ENCODE peak calls at places on chromosomes 2 and 18, in eight cellular contexts. One of them, this sample, is unnamed.
A peak's percentile ranks its signal among the peaks of the same experiment; 100 is the strongest.

GRCh38 chr2:40242315-40242714 is 209.6 kb downstream of the SLC8A1 start:
- DNase-seq in upper lobe of left lung: no peak
- DNase-seq in progenitor cell of endocrine pancreas: no peak
- DNase-seq in heart right ventricle: no peak
- DNase-seq in HFFc6: no peak
- DNase-seq in cardiac muscle cell: no peak
- DNase-seq in A549: no peak
- DNase-seq in GM12865: no peak
- DNase-seq in this sample: no peak

GRCh38 chr2:10260130-10260529 is 42.6 kb upstream of the HPCAL1 start:
- DNase-seq in upper lobe of left lung: no peak
- DNase-seq in progenitor cell of endocrine pancreas: no peak
- DNase-seq in heart right ventricle: no peak
- DNase-seq in HFFc6: no peak
- DNase-seq in cardiac muscle cell: no peak
- DNase-seq in A549: no peak
- DNase-seq in GM12865: no peak
- DNase-seq in this sample: no peak

GRCh38 chr2:36423172-36423571 is 67.6 kb downstream of the CRIM1 start:
- DNase-seq in upper lobe of left lung: no peak
- DNase-seq in progenitor cell of endocrine pancreas: no peak
- DNase-seq in heart right ventricle: no peak
- DNase-seq in HFFc6: no peak
- DNase-seq in cardiac muscle cell: no peak
- DNase-seq in A549: no peak
- DNase-seq in GM12865: no peak
- DNase-seq in this sample: no peak

GRCh38 chr2:64625352-64626145 is 28.2 kb downstream of the SERTAD2 start:
- DNase-seq in upper lobe of left lung: no peak
- DNase-seq in progenitor cell of endocrine pancreas: no peak
- DNase-seq in heart right ventricle: no peak
- DNase-seq in HFFc6: no peak
- DNase-seq in cardiac muscle cell: no peak
- DNase-seq in A549: no peak
- DNase-seq in GM12865: peak; percentile 38
- DNase-seq in this sample: no peak

GRCh38 chr2:225207026-225207425 is 164.8 kb upstream of the DOCK10 start:
- DNase-seq in upper lobe of left lung: no peak
- DNase-seq in progenitor cell of endocrine pancreas: no peak
- DNase-seq in heart right ventricle: no peak
- DNase-seq in HFFc6: no peak
- DNase-seq in cardiac muscle cell: no peak
- DNase-seq in A549: no peak
- DNase-seq in GM12865: no peak
- DNase-seq in this sample: no peak

GRCh38 chr2:233867993-233868532 is at the start of gene MSL3B:
- DNase-seq in upper lobe of left lung: no peak
- DNase-seq in progenitor cell of endocrine pancreas: peak; percentile 23
- DNase-seq in heart right ventricle: peak; percentile 52
- DNase-seq in HFFc6: no peak
- DNase-seq in cardiac muscle cell: peak; percentile 75
- DNase-seq in A549: peak; percentile 82
- DNase-seq in GM12865: peak; percentile 79
- DNase-seq in this sample: peak; percentile 53

GRCh38 chr18:76208632-76209308 is 286.3 kb downstream of the ZNF516 start:
- DNase-seq in upper lobe of left lung: no peak
- DNase-seq in progenitor cell of endocrine pancreas: no peak
- DNase-seq in heart right ventricle: no peak
- DNase-seq in HFFc6: no peak
- DNase-seq in cardiac muscle cell: peak; percentile 3
- DNase-seq in A549: no peak
- DNase-seq in GM12865: peak; percentile 25
- DNase-seq in this sample: no peak

GRCh38 chr2:162824319-162824718 is 14.2 kb downstream of the KCNH7 start:
- DNase-seq in upper lobe of left lung: no peak
- DNase-seq in progenitor cell of endocrine pancreas: no peak
- DNase-seq in heart right ventricle: no peak
- DNase-seq in HFFc6: no peak
- DNase-seq in cardiac muscle cell: no peak
- DNase-seq in A549: no peak
- DNase-seq in GM12865: no peak
- DNase-seq in this sample: no peak

GRCh38 chr2:137208361-137208973 is 443.1 kb downstream of the THSD7B start:
- DNase-seq in upper lobe of left lung: no peak
- DNase-seq in progenitor cell of endocrine pancreas: no peak
- DNase-seq in heart right ventricle: no peak
- DNase-seq in HFFc6: peak; percentile 70
- DNase-seq in cardiac muscle cell: peak; percentile 2
- DNase-seq in A549: no peak
- DNase-seq in GM12865: no peak
- DNase-seq in this sample: no peak

GRCh38 chr2:215946581-215946980 is 66.8 kb downstream of the MREG start:
- DNase-seq in upper lobe of left lung: no peak
- DNase-seq in progenitor cell of endocrine pancreas: no peak
- DNase-seq in heart right ventricle: no peak
- DNase-seq in HFFc6: no peak
- DNase-seq in cardiac muscle cell: no peak
- DNase-seq in A549: no peak
- DNase-seq in GM12865: no peak
- DNase-seq in this sample: no peak

GRCh38 chr18:60446821-60447220 is 74.2 kb upstream of the MC4R start:
- DNase-seq in upper lobe of left lung: no peak
- DNase-seq in progenitor cell of endocrine pancreas: no peak
- DNase-seq in heart right ventricle: no peak
- DNase-seq in HFFc6: no peak
- DNase-seq in cardiac muscle cell: no peak
- DNase-seq in A549: no peak
- DNase-seq in GM12865: no peak
- DNase-seq in this sample: no peak

GRCh38 chr2:196315388-196316049 is 144.1 kb upstream of the STK17B start:
- DNase-seq in upper lobe of left lung: no peak
- DNase-seq in progenitor cell of endocrine pancreas: no peak
- DNase-seq in heart right ventricle: no peak
- DNase-seq in HFFc6: peak; percentile 63
- DNase-seq in cardiac muscle cell: peak; percentile 39
- DNase-seq in A549: peak; percentile 76
- DNase-seq in GM12865: no peak
- DNase-seq in this sample: no peak

GRCh38 chr2:20227894-20228505 is 3.1 kb upstream of the SDC1 start:
- DNase-seq in upper lobe of left lung: no peak
- DNase-seq in progenitor cell of endocrine pancreas: no peak
- DNase-seq in heart right ventricle: no peak
- DNase-seq in HFFc6: no peak
- DNase-seq in cardiac muscle cell: no peak
- DNase-seq in A549: no peak
- DNase-seq in GM12865: no peak
- DNase-seq in this sample: no peak

GRCh38 chr2:198347936-198348335 is 543.5 kb downstream of the PLCL1 start:
- DNase-seq in upper lobe of left lung: no peak
- DNase-seq in progenitor cell of endocrine pancreas: no peak
- DNase-seq in heart right ventricle: no peak
- DNase-seq in HFFc6: no peak
- DNase-seq in cardiac muscle cell: peak; percentile 0
- DNase-seq in A549: no peak
- DNase-seq in GM12865: no peak
- DNase-seq in this sample: no peak
- TF ChIP-seq CTCF in upper lobe of left lung: no peak
- TF ChIP-seq CTCF in progenitor cell of endocrine pancreas: no peak
- TF ChIP-seq CTCF in heart right ventricle: no peak
- TF ChIP-seq CTCF in HFFc6: no peak
- TF ChIP-seq CTCF in cardiac muscle cell: no peak
- TF ChIP-seq CTCF in A549: no peak
- TF ChIP-seq CTCF in GM12865: no peak
- TF ChIP-seq CTCF in this sample: no peak

GRCh38 chr18:13158428-13158827 is 60.1 kb upstream of the LDLRAD4 start:
- DNase-seq in upper lobe of left lung: no peak
- DNase-seq in progenitor cell of endocrine pancreas: no peak
- DNase-seq in heart right ventricle: no peak
- DNase-seq in HFFc6: no peak
- DNase-seq in cardiac muscle cell: no peak
- DNase-seq in A549: no peak
- DNase-seq in GM12865: no peak
- DNase-seq in this sample: no peak

GRCh38 chr18:13161276-13161899 is 57.2 kb upstream of the LDLRAD4 start:
- DNase-seq in upper lobe of left lung: no peak
- DNase-seq in progenitor cell of endocrine pancreas: no peak
- DNase-seq in heart right ventricle: no peak
- DNase-seq in HFFc6: no peak
- DNase-seq in cardiac muscle cell: no peak
- DNase-seq in A549: no peak
- DNase-seq in GM12865: no peak
- DNase-seq in this sample: no peak

GRCh38 chr18:13164406-13164805 is 54.2 kb upstream of the LDLRAD4 start:
- DNase-seq in upper lobe of left lung: no peak
- DNase-seq in progenitor cell of endocrine pancreas: no peak
- DNase-seq in heart right ventricle: no peak
- DNase-seq in HFFc6: no peak
- DNase-seq in cardiac muscle cell: no peak
- DNase-seq in A549: no peak
- DNase-seq in GM12865: no peak
- DNase-seq in this sample: no peak

GRCh38 chr18:13163167-13163927 is 55.2 kb upstream of the LDLRAD4 start:
- DNase-seq in upper lobe of left lung: no peak
- DNase-seq in progenitor cell of endocrine pancreas: no peak
- DNase-seq in heart right ventricle: no peak
- DNase-seq in HFFc6: no peak
- DNase-seq in cardiac muscle cell: no peak
- DNase-seq in A549: no peak
- DNase-seq in GM12865: no peak
- DNase-seq in this sample: no peak

GRCh38 chr18:13159579-13159978 is 59.0 kb upstream of the LDLRAD4 start:
- DNase-seq in upper lobe of left lung: no peak
- DNase-seq in progenitor cell of endocrine pancreas: no peak
- DNase-seq in heart right ventricle: no peak
- DNase-seq in HFFc6: peak; percentile 65
- DNase-seq in cardiac muscle cell: peak; percentile 81
- DNase-seq in A549: peak; percentile 59
- DNase-seq in GM12865: peak; percentile 74
- DNase-seq in this sample: no peak
- TF ChIP-seq CTCF in upper lobe of left lung: peak; percentile 78
- TF ChIP-seq CTCF in progenitor cell of endocrine pancreas: peak; percentile 71
- TF ChIP-seq CTCF in heart right ventricle: peak; percentile 82
- TF ChIP-seq CTCF in HFFc6: peak; percentile 93
- TF ChIP-seq CTCF in cardiac muscle cell: peak; percentile 81
- TF ChIP-seq CTCF in A549: peak; percentile 52
- TF ChIP-seq CTCF in GM12865: peak; percentile 74
- TF ChIP-seq CTCF in this sample: peak; percentile 80

GRCh38 chr2:189582140-189582825 is 1.7 kb upstream of the SLC40A1 start:
- DNase-seq in upper lobe of left lung: no peak
- DNase-seq in progenitor cell of endocrine pancreas: no peak
- DNase-seq in heart right ventricle: no peak
- DNase-seq in HFFc6: no peak
- DNase-seq in cardiac muscle cell: no peak
- DNase-seq in A549: no peak
- DNase-seq in GM12865: no peak
- DNase-seq in this sample: no peak
- TF ChIP-seq CTCF in upper lobe of left lung: no peak
- TF ChIP-seq CTCF in progenitor cell of endocrine pancreas: no peak
- TF ChIP-seq CTCF in heart right ventricle: no peak
- TF ChIP-seq CTCF in HFFc6: no peak
- TF ChIP-seq CTCF in cardiac muscle cell: no peak
- TF ChIP-seq CTCF in A549: no peak
- TF ChIP-seq CTCF in GM12865: no peak
- TF ChIP-seq CTCF in this sample: no peak

DNA sequence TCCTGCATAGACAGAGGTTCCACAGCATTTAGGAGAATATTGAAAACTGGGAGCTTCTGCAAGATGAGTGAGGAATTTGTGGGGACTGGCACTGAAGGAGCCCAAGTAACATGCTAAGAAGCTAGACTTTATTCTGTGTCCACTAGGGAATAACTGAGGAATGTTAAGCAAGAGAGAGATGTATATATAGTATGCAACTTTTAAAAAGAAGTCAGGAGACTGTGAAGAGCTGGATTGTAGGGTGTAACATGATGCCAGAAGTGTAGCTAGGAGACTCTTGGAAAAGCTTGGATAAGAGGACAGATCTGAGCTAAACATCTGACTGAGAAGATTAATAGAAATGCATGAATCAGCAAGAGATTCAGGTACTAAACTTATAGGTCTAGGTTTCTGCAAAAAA is 270.6 kb upstream of the MMADHC start:
- DNase-seq in upper lobe of left lung: no peak
- DNase-seq in progenitor cell of endocrine pancreas: no peak
- DNase-seq in heart right ventricle: no peak
- DNase-seq in HFFc6: peak; percentile 18
- DNase-seq in cardiac muscle cell: peak; percentile 30
- DNase-seq in A549: no peak
- DNase-seq in GM12865: no peak
- DNase-seq in this sample: no peak
- TF ChIP-seq CTCF in upper lobe of left lung: no peak
- TF ChIP-seq CTCF in progenitor cell of endocrine pancreas: no peak
- TF ChIP-seq CTCF in heart right ventricle: no peak
- TF ChIP-seq CTCF in HFFc6: no peak
- TF ChIP-seq CTCF in cardiac muscle cell: no peak
- TF ChIP-seq CTCF in A549: no peak
- TF ChIP-seq CTCF in GM12865: no peak
- TF ChIP-seq CTCF in this sample: no peak